ENCODE peak calls at places on chromosomes 1 and 21, in ten cellular contexts. Y, T, X, G, P, I, H, N, A and R are unnamed samples.
A peak's percentile ranks its signal among the peaks of the same experiment; 100 is the strongest.

GRCh38 chr1:47694011-47694890 is 256.4 kb downstream of the FOXD2 start:
- DNase-seq in Y (no peak), A (peak; percentile 33), I (no peak), G (peak; percentile 55), T (no peak), N (peak; percentile 2), P (peak; percentile 22), X (no peak), H (peak; percentile 40), R (no peak)

GRCh38 chr21:42716074-42716473 is 62.7 kb downstream of the PDE9A start:
- DNase-seq in I (no peak), X (no peak), H (no peak), T (no peak), N (no peak), Y (no peak), P (no peak), G (no peak), A (no peak), R (no peak)

GRCh38 chr21:45415943-45416611 is 11.1 kb downstream of the COL18A1 start:
- DNase-seq in T (no peak), I (no peak), P (no peak), X (no peak), A (peak; percentile 47), N (no peak), Y (no peak), H (no peak), G (peak; percentile 69), R (no peak)

GRCh38 chr1:62407398-62408009 is 29.3 kb upstream of the USP1 start:
- DNase-seq in T (no peak), H (no peak), A (no peak), Y (peak; percentile 73), P (no peak), G (no peak), I (peak; percentile 63), N (peak; percentile 38), X (no peak), R (no peak)

GRCh38 chr1:51648180-51649109 is 31.6 kb downstream of the OSBPL9 start:
- DNase-seq in Y (peak; percentile 74), N (no peak), H (no peak), T (no peak), I (no peak), X (no peak), G (no peak), A (peak; percentile 79), P (no peak), R (peak; percentile 35)

GRCh38 chr1:169113613-169114119 is 7.2 kb downstream of the ATP1B1 start:
- DNase-seq in I (peak; percentile 47), G (no peak), N (no peak), P (no peak), A (peak; percentile 69), T (no peak), Y (no peak), X (no peak), H (no peak), R (no peak)

GRCh38 chr1:6418668-6419396 is 887 bp downstream of the HES2 start:
- DNase-seq in G (no peak), I (no peak), X (no peak), H (no peak), Y (no peak), N (no peak), A (peak; percentile 68), P (no peak), T (no peak), R (no peak)

GRCh38 chr1:46134660-46135331 is 2.4 kb upstream of the PIK3R3 start:
- DNase-seq in I (no peak), A (no peak), N (peak; percentile 52), G (no peak), X (no peak), H (no peak), T (no peak), Y (no peak), P (no peak), R (no peak)

GRCh38 chr1:247100676-247101279 is 3.4 kb downstream of the ZNF669 start:
- DNase-seq in Y (no peak), X (no peak), P (no peak), H (no peak), I (no peak), A (no peak), N (no peak), G (no peak), T (no peak), R (no peak)

GRCh38 chr1:247104965-247105364 is 809 bp upstream of the ZNF669 start:
- DNase-seq in T (no peak), X (no peak), Y (no peak), I (no peak), N (no peak), P (no peak), A (no peak), H (no peak), G (no peak), R (no peak)

GRCh38 chr1:247103777-247104591 is at the start of gene ZNF669:
- DNase-seq in T (peak; percentile 97), A (peak; percentile 99), X (peak; percentile 82), I (peak; percentile 99), H (peak; percentile 98), G (peak; percentile 98), N (peak; percentile 97), P (peak; percentile 98), Y (peak; percentile 98), R (peak; percentile 98)

GRCh38 chr1:247105966-247106365 is 1.8 kb upstream of the ZNF669 start:
- DNase-seq in Y (no peak), T (no peak), A (no peak), I (no peak), H (no peak), X (no peak), P (no peak), G (no peak), N (no peak), R (no peak)

DNA sequence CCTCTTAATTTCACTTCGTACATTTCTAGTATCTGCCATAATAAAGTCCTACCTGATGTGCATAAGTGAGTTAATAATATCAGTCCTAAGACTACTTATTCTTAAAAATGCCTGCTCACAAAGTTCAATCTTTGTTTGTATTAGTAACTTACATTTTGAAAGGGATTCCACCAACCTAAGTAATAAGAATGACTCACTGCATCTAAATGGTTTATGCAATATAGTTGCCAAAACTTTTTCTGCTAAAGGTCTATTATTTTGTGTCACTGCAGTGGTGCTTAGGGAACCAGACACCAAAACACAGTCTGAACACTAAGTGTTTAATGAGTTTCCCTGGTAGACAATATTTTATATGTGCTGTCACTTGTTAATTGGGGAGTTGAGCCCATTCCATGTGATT is 1.8 kb downstream of the ZNF669 start:
- DNase-seq in G (no peak), H (no peak), A (no peak), P (no peak), I (no peak), X (no peak), N (no peak), Y (no peak), T (no peak), R (no peak)
- H3K9me3 ChIP-seq in G (peaks cover 2% of the 10 kb centered on the region), H (peaks cover 38% of the 10 kb centered on the region), A (peaks cover 50% of the 10 kb centered on the region), P (peaks cover 23% of the 10 kb centered on the region), I (peaks cover 36% of the 10 kb centered on the region), X (no peaks in the 10 kb centered on the region), N (peaks cover 10% of the 10 kb centered on the region), Y (peaks cover 39% of the 10 kb centered on the region), T (no peaks in the 10 kb centered on the region), R (no peaks in the 10 kb centered on the region)

GRCh38 chr1:11501906-11502485 is 23.0 kb downstream of the DISP3 start:
- DNase-seq in P (no peak), Y (no peak), X (no peak), N (no peak), A (no peak), G (no peak), I (no peak), T (no peak), H (peak; percentile 54), R (no peak)

GRCh38 chr1:11505591-11506538 is 26.9 kb downstream of the DISP3 start:
- DNase-seq in T (no peak), Y (no peak), H (no peak), X (no peak), G (no peak), A (no peak), I (no peak), N (no peak), P (no peak), R (no peak)

GRCh38 chr1:11507309-11507708 is 28.4 kb downstream of the DISP3 start:
- DNase-seq in A (no peak), Y (no peak), I (no peak), P (no peak), N (no peak), H (no peak), T (no peak), G (no peak), X (no peak), R (no peak)

GRCh38 chr1:11502516-11502915 is 23.6 kb downstream of the DISP3 start:
- DNase-seq in T (no peak), Y (no peak), A (no peak), I (no peak), P (no peak), H (peak; percentile 36), X (no peak), N (no peak), G (no peak), R (no peak)

GRCh38 chr1:11504599-11504998 is 25.6 kb downstream of the DISP3 start:
- DNase-seq in T (no peak), Y (no peak), H (no peak), A (no peak), G (no peak), N (no peak), I (no peak), P (no peak), X (no peak), R (no peak)
- H3K9me3 ChIP-seq in T (no peaks in the 10 kb centered on the region), Y (peaks cover 15% of the 10 kb centered on the region), H (peaks cover 20% of the 10 kb centered on the region), A (peaks cover 47% of the 10 kb centered on the region), G (peaks cover 17% of the 10 kb centered on the region), N (peaks cover 34% of the 10 kb centered on the region), I (peaks cover 53% of the 10 kb centered on the region), P (peaks cover 9% of the 10 kb centered on the region), X (no peaks in the 10 kb centered on the region), R (peaks cover 3% of the 10 kb centered on the region)

GRCh38 chr1:152313970-152314369 is 11.1 kb downstream of the FLG start:
- DNase-seq in I (no peak), X (no peak), T (no peak), G (no peak), Y (no peak), N (no peak), P (no peak), A (no peak), H (no peak), R (no peak)

GRCh38 chr1:152313319-152313801 is 11.7 kb downstream of the FLG start:
- DNase-seq in A (no peak), H (no peak), G (no peak), Y (no peak), P (no peak), N (no peak), I (no peak), T (no peak), X (no peak), R (peak; percentile 25)

DNA sequence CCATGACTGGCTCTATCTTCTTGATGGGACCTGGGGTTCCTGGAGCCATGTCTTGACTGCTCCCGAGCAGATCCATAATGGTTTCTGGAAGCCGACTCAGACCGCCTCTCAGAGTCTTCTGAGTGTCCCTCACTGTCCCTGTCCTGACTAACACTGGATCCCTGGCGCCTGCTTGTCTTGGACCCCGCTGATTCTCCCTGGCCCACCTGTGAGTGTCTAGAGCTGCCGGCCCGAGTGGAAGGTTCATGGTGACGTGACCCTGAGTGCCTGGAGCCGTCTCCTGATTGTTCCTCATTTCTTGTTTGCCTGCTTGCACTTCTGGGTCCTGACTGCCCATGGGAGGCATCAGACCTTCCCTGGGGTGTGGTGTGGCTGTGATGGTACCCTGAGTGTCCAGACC is 15.1 kb downstream of the FLG start:
- DNase-seq in N (no peak), X (no peak), G (peak; percentile 50), A (no peak), I (no peak), T (no peak), Y (no peak), P (no peak), H (peak; percentile 49), R (no peak)
- H3K9me3 ChIP-seq in N (no peaks in the 10 kb centered on the region), X (no peaks in the 10 kb centered on the region), G (peaks cover 11% of the 10 kb centered on the region), A (peaks cover 20% of the 10 kb centered on the region), I (no peaks in the 10 kb centered on the region), T (no peaks in the 10 kb centered on the region), Y (no peaks in the 10 kb centered on the region), P (no peaks in the 10 kb centered on the region), H (no peaks in the 10 kb centered on the region), R (no peaks in the 10 kb centered on the region)

DNA sequence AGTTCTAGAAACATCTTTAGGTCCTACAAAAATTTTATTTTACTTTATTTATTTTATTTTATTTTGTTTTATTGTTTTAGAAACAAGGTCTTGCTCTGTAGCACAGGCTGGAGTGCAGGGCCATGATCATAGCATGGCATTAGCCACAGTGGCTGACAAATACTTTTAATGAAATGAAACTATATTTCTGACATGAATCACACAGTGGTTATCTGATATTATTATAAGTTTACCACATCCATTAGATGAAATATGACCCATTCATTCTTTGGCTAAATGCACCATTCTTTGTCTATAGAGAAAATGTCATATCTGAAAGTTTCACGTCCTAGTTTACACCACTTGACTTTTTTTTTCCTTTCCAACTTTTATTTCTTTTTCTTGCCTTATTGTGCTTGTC is 613.4 kb upstream of the ADAMTS5 start:
- DNase-seq in I (no peak), T (no peak), N (no peak), X (no peak), H (no peak), A (no peak), P (no peak), Y (no peak), G (no peak), R (no peak)
- H3K9me3 ChIP-seq in I (no peaks in the 10 kb centered on the region), T (no peaks in the 10 kb centered on the region), N (no peaks in the 10 kb centered on the region), X (no peaks in the 10 kb centered on the region), H (no peaks in the 10 kb centered on the region), A (no peaks in the 10 kb centered on the region), P (no peaks in the 10 kb centered on the region), Y (no peaks in the 10 kb centered on the region), G (no peaks in the 10 kb centered on the region), R (no peaks in the 10 kb centered on the region)